ENCODE peak calls at places on chromosome 22, in eight cellular contexts. D is heart right ventricle, X is stomach, T is DND-41, J is cardiac muscle cell, K is OCI-LY7, O is astrocyte of the spinal cord, M is neural progenitor cell. Z is an unnamed sample.

GRCh38 chr22:44870021-44870420 is 117.6 kb downstream of the ARHGAP8 start:
- DNase-seq in D (no peak), X (no peak), T (peak), J (peak), K (no peak), O (no peak), M (peak), Z (no peak)

GRCh38 chr22:25563757-25564319 is 637 bp upstream of the GRK3 start:
- DNase-seq in D (no peak), X (no peak), T (no peak), J (no peak), K (peak), O (no peak), M (peak), Z (peak)

GRCh38 chr22:20741634-20742581 is 32.0 kb upstream of the SERPIND1 start:
- DNase-seq in D (no peak), X (no peak), T (peak), J (peak), K (peak), O (peak), M (peak), Z (peak)

GRCh38 chr22:17997456-17997855 is 26.9 kb downstream of the MICAL3 start:
- DNase-seq in D (no peak), X (no peak), T (no peak), J (no peak), K (no peak), O (no peak), M (no peak), Z (no peak)

GRCh38 chr22:23689414-23689813 is 1.4 kb upstream of the RGL4 start:
- DNase-seq in D (no peak), X (peak), T (no peak), J (no peak), K (no peak), O (no peak), M (no peak), Z (no peak)

GRCh38 chr22:28629420-28630184 is 50.0 kb downstream of the TTC28 start:
- DNase-seq in D (no peak), X (no peak), T (no peak), J (no peak), K (no peak), O (no peak), M (peak), Z (no peak)

GRCh38 chr22:24506802-24507438 is 11.8 kb downstream of the UPB1 start:
- DNase-seq in D (no peak), X (no peak), T (no peak), J (no peak), K (peak), O (no peak), M (no peak), Z (peak)

GRCh38 chr22:45425101-45425500 is 11.6 kb downstream of the RIBC2 start:
- DNase-seq in D (no peak), X (no peak), T (no peak), J (no peak), K (no peak), O (no peak), M (no peak), Z (no peak)

GRCh38 chr22:46812034-46812605 is 49.7 kb downstream of the TBC1D22A start:
- DNase-seq in D (no peak), X (peak), T (no peak), J (no peak), K (no peak), O (no peak), M (no peak), Z (no peak)

GRCh38 chr22:25153961-25154685 is 45.5 kb upstream of the CRYBB3 start:
- DNase-seq in D (peak), X (peak), T (no peak), J (peak), K (no peak), O (peak), M (peak), Z (peak)

GRCh38 chr22:45336971-45337431 is 27.3 kb downstream of the FAM118A start:
- DNase-seq in D (peak), X (peak), T (no peak), J (no peak), K (no peak), O (peak), M (no peak), Z (no peak)

GRCh38 chr22:46057762-46058420 is 80.9 kb upstream of the WNT7B start:
- DNase-seq in D (peak), X (peak), T (peak), J (no peak), K (peak), O (peak), M (no peak), Z (no peak)

GRCh38 chr22:45869448-45869847 is 107.5 kb downstream of the WNT7B start:
- DNase-seq in D (no peak), X (peak), T (no peak), J (no peak), K (no peak), O (no peak), M (no peak), Z (no peak)

GRCh38 chr22:19514831-19515565 is 9.2 kb downstream of the CLDN5 start:
- DNase-seq in D (no peak), X (no peak), T (no peak), J (no peak), K (no peak), O (peak), M (no peak), Z (no peak)

GRCh38 chr22:39383841-39384625 is 15.5 kb upstream of the TAB1 start:
- DNase-seq in D (no peak), X (no peak), T (no peak), J (no peak), K (no peak), O (no peak), M (no peak), Z (no peak)

GRCh38 chr22:46287873-46288751 is 8.6 kb upstream of the GTSE1 start:
- DNase-seq in D (peak), X (peak), T (no peak), J (no peak), K (peak), O (no peak), M (no peak), Z (no peak)

GRCh38 chr22:50299724-50300619 is 7.5 kb downstream of the PLXNB2 start:
- DNase-seq in D (peak), X (peak), T (no peak), J (peak), K (no peak), O (no peak), M (peak), Z (peak)
- H3K4me3 ChIP-seq in D (peak), X (peak), T (no peak), J (peak), K (peak), O (no peak), M (peak), Z (peak)

GRCh38 chr22:30640361-30640760 is 4.8 kb downstream of the SLC35E4 start:
- DNase-seq in D (no peak), X (no peak), T (no peak), J (no peak), K (no peak), O (no peak), M (no peak), Z (no peak)

GRCh38 chr22:30636226-30637077 is 871 bp downstream of the SLC35E4 start:
- DNase-seq in D (peak), X (peak), T (no peak), J (no peak), K (peak), O (peak), M (peak), Z (peak)

GRCh38 chr22:30634477-30635233 is 926 bp upstream of the SLC35E4 start:
- DNase-seq in D (peak), X (peak), T (peak), J (peak), K (peak), O (peak), M (peak), Z (peak)

GRCh38 chr22:30637701-30638114 is 2.1 kb downstream of the SLC35E4 start:
- DNase-seq in D (no peak), X (no peak), T (no peak), J (no peak), K (no peak), O (no peak), M (no peak), Z (no peak)

DNA sequence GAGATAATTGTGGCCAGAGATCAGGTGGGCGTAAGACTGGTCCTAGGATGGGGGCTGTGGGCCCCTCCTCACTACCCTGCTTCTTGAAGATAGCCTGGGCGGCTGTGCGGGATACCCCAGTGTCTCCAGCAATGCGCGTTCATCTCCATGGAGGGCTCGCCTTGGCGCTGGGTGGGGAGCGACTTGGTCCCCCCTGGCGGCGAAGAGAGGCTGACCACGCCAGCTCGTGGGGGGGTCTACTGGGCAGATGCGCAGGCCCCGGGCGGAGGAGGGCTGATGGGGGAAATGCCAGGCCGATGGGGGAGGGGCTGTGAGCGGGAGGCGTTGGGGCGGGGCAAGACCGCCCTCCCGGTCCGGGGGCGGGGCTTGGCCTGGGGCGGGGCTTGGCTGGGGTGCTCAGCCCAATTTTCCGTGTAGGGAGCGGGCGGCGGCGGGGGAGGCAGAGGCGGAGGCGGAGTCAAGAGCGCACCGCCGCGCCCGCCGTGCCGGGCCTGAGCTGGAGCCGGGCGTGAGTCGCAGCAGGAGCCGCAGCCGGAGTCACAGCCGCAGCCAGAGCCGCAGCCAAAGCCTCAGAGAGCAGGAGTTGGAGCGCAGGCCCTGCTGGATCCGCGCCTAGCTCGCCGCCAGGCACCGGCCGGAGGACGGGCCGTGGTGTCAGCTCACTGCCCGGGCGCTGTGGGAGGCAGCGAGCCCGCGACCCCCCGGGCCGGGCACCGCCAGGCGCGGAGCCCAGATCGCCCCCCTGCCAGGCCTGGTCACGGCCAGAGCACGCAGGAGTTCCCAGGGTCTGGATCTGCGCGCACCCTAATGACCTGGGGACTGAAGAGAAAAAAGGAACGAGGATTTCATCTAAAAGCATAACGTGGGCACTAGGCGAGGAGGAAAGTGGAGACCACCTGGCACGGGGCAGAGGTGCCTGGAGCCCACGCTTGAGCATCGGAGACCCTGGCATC is at the start of gene SLC35E4:
- DNase-seq in D (peak), X (peak), T (peak), J (peak), K (peak), O (peak), M (peak), Z (peak)
- TF ChIP-seq CTCF in D (peak), X (no peak), T (no peak), J (peak), K (no peak), O (peak), M (peak), Z (no peak)

DNA sequence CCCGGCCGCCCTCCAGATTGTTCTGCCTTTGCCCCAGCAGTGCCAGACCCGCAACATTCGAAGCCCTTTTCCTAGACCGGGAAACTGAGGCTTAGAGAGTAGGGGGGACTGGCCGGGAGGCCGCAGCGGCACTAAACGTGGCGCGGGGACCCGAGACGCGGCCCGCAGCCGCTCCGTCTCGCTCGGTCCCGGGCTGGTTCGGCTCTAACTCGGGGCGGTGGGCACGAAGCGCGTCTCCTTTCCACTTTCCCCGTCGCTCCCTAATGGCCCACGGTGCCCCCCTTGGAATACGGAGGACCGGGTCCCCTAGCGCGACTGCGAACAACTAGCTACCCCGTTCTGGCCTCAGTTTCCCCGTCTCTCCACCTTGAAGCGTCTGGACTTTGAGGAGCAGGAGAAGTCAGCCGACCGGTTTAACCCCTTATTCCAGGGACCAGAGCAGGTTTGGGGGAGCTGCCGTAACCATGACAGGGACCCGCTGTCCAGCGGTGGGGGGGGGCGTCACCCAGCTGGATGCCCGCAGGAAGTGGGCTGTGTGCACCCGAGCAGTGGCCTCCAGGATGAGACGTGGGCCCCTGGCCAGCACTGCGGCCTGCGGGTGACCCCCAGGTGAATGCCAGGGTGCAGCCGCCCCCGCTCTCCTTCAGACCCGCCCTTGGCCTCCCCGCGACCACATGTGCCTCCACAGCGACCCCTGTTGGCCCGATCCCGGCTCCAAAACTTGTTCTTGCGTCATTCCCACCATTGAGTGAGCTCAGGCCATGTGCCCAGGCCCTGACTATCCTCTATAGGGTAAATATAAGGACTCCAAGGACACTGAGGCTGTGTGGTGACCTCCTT is 1.1 kb downstream of the CDC42EP1 start:
- DNase-seq in D (peak), X (peak), T (peak), J (peak), K (peak), O (peak), M (peak), Z (peak)
- H3K4me3 ChIP-seq in D (peak), X (peak), T (no peak), J (peak), K (no peak), O (peak), M (peak), Z (peak)

GRCh38 chr22:22569218-22569617 is 10.2 kb upstream of the PRAME start:
- DNase-seq in D (no peak), X (no peak), T (no peak), J (no peak), K (no peak), O (no peak), M (no peak), Z (no peak)
- TF ChIP-seq CTCF in D (no peak), X (no peak), T (no peak), J (no peak), K (no peak), O (no peak), M (no peak), Z (no peak)

Z was measured in Caco-2.